ENCODE peak calls at places on chromosomes 12 and 14, in nine cellular contexts. One of them, this sample, is unnamed.

GRCh38 chr12:15163577-15163976 is 57.6 kb downstream of the RERG start:
- DNase-seq in left kidney: no peak
- DNase-seq in left ventricle myocardium superior: no peak
- DNase-seq in stimulated activated CD4-positive, alpha-beta T cell treated with anti-CD3 and anti-CD28 coated beads, Interleukin-15, amount 100 ng/mL, for 1 hour: no peak
- DNase-seq in cortex of kidney: no peak
- DNase-seq in HCT116: no peak
- DNase-seq in Daoy: peak; percentile 11
- DNase-seq in mucosa of gallbladder: no peak
- DNase-seq in smooth muscle cell of the brain vasculature: no peak
- DNase-seq in this sample: no peak

GRCh38 chr12:6927999-6928702 is 392 bp downstream of the ATN1 start:
- DNase-seq in left kidney: peak; percentile 58
- DNase-seq in cortex of kidney: no peak
- DNase-seq in stimulated activated CD4-positive, alpha-beta T cell treated with anti-CD3 and anti-CD28 coated beads, Interleukin-15, amount 100 ng/mL, for 1 hour: no peak
- DNase-seq in HCT116: no peak
- DNase-seq in left ventricle myocardium superior: peak; percentile 52
- DNase-seq in Daoy: no peak
- DNase-seq in mucosa of gallbladder: no peak
- DNase-seq in smooth muscle cell of the brain vasculature: no peak
- DNase-seq in this sample: no peak

GRCh38 chr12:113220593-113221180 is 577 bp upstream of the TPCN1 start:
- DNase-seq in left kidney: no peak
- DNase-seq in left ventricle myocardium superior: no peak
- DNase-seq in stimulated activated CD4-positive, alpha-beta T cell treated with anti-CD3 and anti-CD28 coated beads, Interleukin-15, amount 100 ng/mL, for 1 hour: no peak
- DNase-seq in cortex of kidney: no peak
- DNase-seq in mucosa of gallbladder: no peak
- DNase-seq in HCT116: no peak
- DNase-seq in smooth muscle cell of the brain vasculature: no peak
- DNase-seq in Daoy: no peak
- DNase-seq in this sample: no peak

GRCh38 chr14:61671086-61671485 is 24.2 kb upstream of the HIF1A start:
- DNase-seq in mucosa of gallbladder: no peak
- DNase-seq in smooth muscle cell of the brain vasculature: no peak
- DNase-seq in left ventricle myocardium superior: no peak
- DNase-seq in stimulated activated CD4-positive, alpha-beta T cell treated with anti-CD3 and anti-CD28 coated beads, Interleukin-15, amount 100 ng/mL, for 1 hour: no peak
- DNase-seq in cortex of kidney: no peak
- DNase-seq in left kidney: no peak
- DNase-seq in HCT116: no peak
- DNase-seq in Daoy: no peak
- DNase-seq in this sample: no peak

GRCh38 chr12:66140726-66141125 is 10.2 kb upstream of the LLPH start:
- DNase-seq in cortex of kidney: no peak
- DNase-seq in smooth muscle cell of the brain vasculature: no peak
- DNase-seq in stimulated activated CD4-positive, alpha-beta T cell treated with anti-CD3 and anti-CD28 coated beads, Interleukin-15, amount 100 ng/mL, for 1 hour: no peak
- DNase-seq in left kidney: peak; percentile 15
- DNase-seq in Daoy: no peak
- DNase-seq in HCT116: no peak
- DNase-seq in left ventricle myocardium superior: no peak
- DNase-seq in mucosa of gallbladder: no peak
- DNase-seq in this sample: no peak

GRCh38 chr12:3032770-3033537 is 44.2 kb upstream of the TSPAN9 start:
- DNase-seq in smooth muscle cell of the brain vasculature: no peak
- DNase-seq in HCT116: no peak
- DNase-seq in cortex of kidney: no peak
- DNase-seq in mucosa of gallbladder: no peak
- DNase-seq in Daoy: no peak
- DNase-seq in left kidney: peak; percentile 92
- DNase-seq in stimulated activated CD4-positive, alpha-beta T cell treated with anti-CD3 and anti-CD28 coated beads, Interleukin-15, amount 100 ng/mL, for 1 hour: no peak
- DNase-seq in left ventricle myocardium superior: no peak
- DNase-seq in this sample: no peak

GRCh38 chr12:40942326-40942725 is 245.8 kb upstream of the PDZRN4 start:
- DNase-seq in HCT116: no peak
- DNase-seq in left kidney: peak; percentile 3
- DNase-seq in mucosa of gallbladder: no peak
- DNase-seq in stimulated activated CD4-positive, alpha-beta T cell treated with anti-CD3 and anti-CD28 coated beads, Interleukin-15, amount 100 ng/mL, for 1 hour: no peak
- DNase-seq in Daoy: no peak
- DNase-seq in smooth muscle cell of the brain vasculature: no peak
- DNase-seq in left ventricle myocardium superior: no peak
- DNase-seq in cortex of kidney: no peak
- DNase-seq in this sample: no peak

GRCh38 chr14:100072783-100073346 is 7.6 kb downstream of the EVL start:
- DNase-seq in cortex of kidney: no peak
- DNase-seq in left ventricle myocardium superior: peak; percentile 39
- DNase-seq in smooth muscle cell of the brain vasculature: no peak
- DNase-seq in Daoy: no peak
- DNase-seq in left kidney: peak; percentile 62
- DNase-seq in stimulated activated CD4-positive, alpha-beta T cell treated with anti-CD3 and anti-CD28 coated beads, Interleukin-15, amount 100 ng/mL, for 1 hour: no peak
- DNase-seq in mucosa of gallbladder: peak; percentile 42
- DNase-seq in HCT116: peak; percentile 13
- DNase-seq in this sample: no peak

GRCh38 chr14:73714656-73715081 is 485 bp upstream of the PNMA1 start:
- DNase-seq in left kidney: peak; percentile 81
- DNase-seq in Daoy: no peak
- DNase-seq in left ventricle myocardium superior: no peak
- DNase-seq in smooth muscle cell of the brain vasculature: no peak
- DNase-seq in mucosa of gallbladder: no peak
- DNase-seq in stimulated activated CD4-positive, alpha-beta T cell treated with anti-CD3 and anti-CD28 coated beads, Interleukin-15, amount 100 ng/mL, for 1 hour: no peak
- DNase-seq in cortex of kidney: no peak
- DNase-seq in HCT116: no peak
- DNase-seq in this sample: no peak

GRCh38 chr12:32466986-32467711 is 67.8 kb downstream of the FGD4 start:
- DNase-seq in smooth muscle cell of the brain vasculature: no peak
- DNase-seq in cortex of kidney: no peak
- DNase-seq in Daoy: no peak
- DNase-seq in left kidney: no peak
- DNase-seq in stimulated activated CD4-positive, alpha-beta T cell treated with anti-CD3 and anti-CD28 coated beads, Interleukin-15, amount 100 ng/mL, for 1 hour: no peak
- DNase-seq in left ventricle myocardium superior: no peak
- DNase-seq in HCT116: no peak
- DNase-seq in mucosa of gallbladder: no peak
- DNase-seq in this sample: no peak

GRCh38 chr14:20683125-20683895 is 1.1 kb upstream of the RNASE4 start:
- DNase-seq in smooth muscle cell of the brain vasculature: peak; percentile 77
- DNase-seq in mucosa of gallbladder: peak; percentile 82
- DNase-seq in stimulated activated CD4-positive, alpha-beta T cell treated with anti-CD3 and anti-CD28 coated beads, Interleukin-15, amount 100 ng/mL, for 1 hour: peak; percentile 50
- DNase-seq in left kidney: peak; percentile 95
- DNase-seq in Daoy: peak; percentile 96
- DNase-seq in left ventricle myocardium superior: peak; percentile 80
- DNase-seq in HCT116: peak; percentile 91
- DNase-seq in cortex of kidney: no peak
- DNase-seq in this sample: peak; percentile 78

GRCh38 chr12:115421350-115421749 is 737.4 kb upstream of the TBX3 start:
- DNase-seq in left kidney: no peak
- DNase-seq in Daoy: no peak
- DNase-seq in cortex of kidney: no peak
- DNase-seq in mucosa of gallbladder: no peak
- DNase-seq in left ventricle myocardium superior: no peak
- DNase-seq in stimulated activated CD4-positive, alpha-beta T cell treated with anti-CD3 and anti-CD28 coated beads, Interleukin-15, amount 100 ng/mL, for 1 hour: no peak
- DNase-seq in smooth muscle cell of the brain vasculature: no peak
- DNase-seq in HCT116: no peak
- DNase-seq in this sample: no peak

GRCh38 chr14:53325176-53325806 is 172.2 kb upstream of the DDHD1 start:
- DNase-seq in Daoy: no peak
- DNase-seq in left kidney: peak; percentile 56
- DNase-seq in left ventricle myocardium superior: no peak
- DNase-seq in HCT116: no peak
- DNase-seq in smooth muscle cell of the brain vasculature: no peak
- DNase-seq in stimulated activated CD4-positive, alpha-beta T cell treated with anti-CD3 and anti-CD28 coated beads, Interleukin-15, amount 100 ng/mL, for 1 hour: no peak
- DNase-seq in cortex of kidney: no peak
- DNase-seq in mucosa of gallbladder: no peak
- DNase-seq in this sample: no peak

GRCh38 chr12:106648736-106649135 is 65.9 kb downstream of the RFX4 start:
- DNase-seq in cortex of kidney: no peak
- DNase-seq in left kidney: no peak
- DNase-seq in HCT116: no peak
- DNase-seq in mucosa of gallbladder: no peak
- DNase-seq in smooth muscle cell of the brain vasculature: no peak
- DNase-seq in left ventricle myocardium superior: no peak
- DNase-seq in stimulated activated CD4-positive, alpha-beta T cell treated with anti-CD3 and anti-CD28 coated beads, Interleukin-15, amount 100 ng/mL, for 1 hour: no peak
- DNase-seq in Daoy: no peak
- DNase-seq in this sample: no peak

GRCh38 chr14:102063808-102064429 is 22.9 kb downstream of the HSP90AA1 start:
- DNase-seq in left kidney: no peak
- DNase-seq in cortex of kidney: no peak
- DNase-seq in stimulated activated CD4-positive, alpha-beta T cell treated with anti-CD3 and anti-CD28 coated beads, Interleukin-15, amount 100 ng/mL, for 1 hour: no peak
- DNase-seq in mucosa of gallbladder: no peak
- DNase-seq in left ventricle myocardium superior: no peak
- DNase-seq in smooth muscle cell of the brain vasculature: no peak
- DNase-seq in HCT116: no peak
- DNase-seq in Daoy: no peak
- DNase-seq in this sample: no peak

GRCh38 chr12:124921200-124922008 is 7.0 kb upstream of the UBC start:
- DNase-seq in Daoy: peak; percentile 80
- DNase-seq in cortex of kidney: no peak
- DNase-seq in stimulated activated CD4-positive, alpha-beta T cell treated with anti-CD3 and anti-CD28 coated beads, Interleukin-15, amount 100 ng/mL, for 1 hour: no peak
- DNase-seq in mucosa of gallbladder: no peak
- DNase-seq in left kidney: peak; percentile 77
- DNase-seq in left ventricle myocardium superior: peak; percentile 61
- DNase-seq in smooth muscle cell of the brain vasculature: no peak
- DNase-seq in HCT116: no peak
- DNase-seq in this sample: peak; percentile 69

GRCh38 chr12:112199136-112199535 is 73.8 kb downstream of the TRAFD1 start:
- DNase-seq in smooth muscle cell of the brain vasculature: no peak
- DNase-seq in left ventricle myocardium superior: no peak
- DNase-seq in HCT116: no peak
- DNase-seq in left kidney: no peak
- DNase-seq in cortex of kidney: no peak
- DNase-seq in stimulated activated CD4-positive, alpha-beta T cell treated with anti-CD3 and anti-CD28 coated beads, Interleukin-15, amount 100 ng/mL, for 1 hour: no peak
- DNase-seq in mucosa of gallbladder: no peak
- DNase-seq in Daoy: no peak
- DNase-seq in this sample: no peak

GRCh38 chr12:105343836-105344235 is 13.3 kb downstream of the C12orf75 start:
- DNase-seq in HCT116: no peak
- DNase-seq in smooth muscle cell of the brain vasculature: no peak
- DNase-seq in Daoy: no peak
- DNase-seq in cortex of kidney: no peak
- DNase-seq in stimulated activated CD4-positive, alpha-beta T cell treated with anti-CD3 and anti-CD28 coated beads, Interleukin-15, amount 100 ng/mL, for 1 hour: no peak
- DNase-seq in mucosa of gallbladder: no peak
- DNase-seq in left kidney: no peak
- DNase-seq in left ventricle myocardium superior: no peak
- DNase-seq in this sample: no peak

GRCh38 chr14:34536951-34537676 is 2.4 kb downstream of the EAPP start:
- DNase-seq in cortex of kidney: no peak
- DNase-seq in mucosa of gallbladder: no peak
- DNase-seq in left ventricle myocardium superior: no peak
- DNase-seq in left kidney: peak; percentile 24
- DNase-seq in smooth muscle cell of the brain vasculature: no peak
- DNase-seq in HCT116: no peak
- DNase-seq in stimulated activated CD4-positive, alpha-beta T cell treated with anti-CD3 and anti-CD28 coated beads, Interleukin-15, amount 100 ng/mL, for 1 hour: no peak
- DNase-seq in Daoy: no peak
- DNase-seq in this sample: no peak

GRCh38 chr14:73787760-73788508 is 63.7 kb upstream of the PTGR2 start:
- DNase-seq in smooth muscle cell of the brain vasculature: no peak
- DNase-seq in Daoy: peak; percentile 43
- DNase-seq in left ventricle myocardium superior: no peak
- DNase-seq in stimulated activated CD4-positive, alpha-beta T cell treated with anti-CD3 and anti-CD28 coated beads, Interleukin-15, amount 100 ng/mL, for 1 hour: no peak
- DNase-seq in mucosa of gallbladder: no peak
- DNase-seq in left kidney: peak; percentile 64
- DNase-seq in cortex of kidney: no peak
- DNase-seq in HCT116: no peak
- DNase-seq in this sample: no peak

GRCh38 chr12:15708396-15709070 is 80.7 kb downstream of the EPS8 start:
- DNase-seq in cortex of kidney: no peak
- DNase-seq in mucosa of gallbladder: no peak
- DNase-seq in smooth muscle cell of the brain vasculature: no peak
- DNase-seq in left kidney: no peak
- DNase-seq in stimulated activated CD4-positive, alpha-beta T cell treated with anti-CD3 and anti-CD28 coated beads, Interleukin-15, amount 100 ng/mL, for 1 hour: no peak
- DNase-seq in Daoy: no peak
- DNase-seq in HCT116: no peak
- DNase-seq in left ventricle myocardium superior: no peak
- DNase-seq in this sample: no peak

GRCh38 chr12:3150820-3151590 is 73.8 kb downstream of the TSPAN9 start:
- DNase-seq in left kidney: peak; percentile 60
- DNase-seq in Daoy: peak; percentile 77
- DNase-seq in smooth muscle cell of the brain vasculature: no peak
- DNase-seq in left ventricle myocardium superior: no peak
- DNase-seq in HCT116: no peak
- DNase-seq in mucosa of gallbladder: no peak
- DNase-seq in stimulated activated CD4-positive, alpha-beta T cell treated with anti-CD3 and anti-CD28 coated beads, Interleukin-15, amount 100 ng/mL, for 1 hour: no peak
- DNase-seq in cortex of kidney: no peak
- DNase-seq in this sample: no peak